ENCODE peak calls at places on chromosomes 13 and 19, in five cellular contexts. L is HS-5, X is T-helper 1 cell, V is NCI-H1105 treated with DMSO at 0.1 percent for 48 hours, C is T-helper 17 cell. B is an unnamed sample.

GRCh38 chr19:53088091-53088490 is 15.1 kb downstream of the ZNF160 start:
- DNase-seq in L (no peak), X (no peak), V (no peak), C (no peak), B (no peak)

GRCh38 chr13:32838985-32839384 is 177.2 kb upstream of the KL start:
- DNase-seq in L (no peak), X (no peak), V (peak; percentile 14), C (no peak), B (no peak)

GRCh38 chr19:4374451-4375163 is 25.7 kb downstream of the SH3GL1 start:
- DNase-seq in L (peak; percentile 79), X (no peak), V (no peak), C (no peak), B (no peak)

GRCh38 chr19:19642506-19643157 is 825 bp downstream of the GMIP start:
- DNase-seq in L (no peak), X (no peak), V (peak; percentile 17), C (no peak), B (no peak)

GRCh38 chr19:14394167-14394566 is 12.9 kb downstream of the ADGRE5 start:
- DNase-seq in L (no peak), X (no peak), V (no peak), C (no peak), B (no peak)

GRCh38 chr13:110499621-110500281 is 61.8 kb downstream of the RAB20 start:
- DNase-seq in L (peak; percentile 26), X (no peak), V (peak; percentile 98), C (no peak), B (no peak)

GRCh38 chr13:104586010-104586746 is 1520.0 kb upstream of the SLC10A2 start:
- DNase-seq in L (no peak), X (no peak), V (peak; percentile 29), C (no peak), B (peak; percentile 63)

GRCh38 chr13:91346848-91347211 is 657 bp upstream of the MIR17HG start:
- DNase-seq in L (no peak), X (peak; percentile 17), V (no peak), C (peak; percentile 20), B (no peak)

GRCh38 chr19:17340302-17340870 is 3.0 kb downstream of the GTPBP3 start:
- DNase-seq in L (no peak), X (no peak), V (no peak), C (no peak), B (no peak)

GRCh38 chr13:77860621-77861020 is 58.0 kb downstream of the EDNRB start:
- DNase-seq in L (no peak), X (no peak), V (no peak), C (no peak), B (no peak)

GRCh38 chr13:20441879-20442278 is 83.8 kb downstream of the CRYL1 start:
- DNase-seq in L (no peak), X (no peak), V (no peak), C (no peak), B (no peak)

GRCh38 chr13:50910483-50910805 is 853 bp downstream of the RNASEH2B start:
- DNase-seq in L (no peak), X (no peak), V (peak; percentile 29), C (no peak), B (no peak)

GRCh38 chr19:13053238-13053637 is 49.4 kb downstream of the LYL1 start:
- DNase-seq in L (no peak), X (no peak), V (no peak), C (no peak), B (no peak)

GRCh38 chr19:51714848-51715247 is 8.9 kb downstream of the HAS1 start:
- DNase-seq in L (no peak), X (no peak), V (no peak), C (no peak), B (no peak)

GRCh38 chr19:2475018-2475701 is 767 bp upstream of the GADD45B start:
- DNase-seq in L (no peak), X (peak; percentile 34), V (no peak), C (peak; percentile 45), B (no peak)

GRCh38 chr13:48930933-48931332 is 44.8 kb upstream of the FNDC3A start:
- DNase-seq in L (no peak), X (no peak), V (no peak), C (no peak), B (no peak)

GRCh38 chr13:51818771-51819511 is 15.0 kb upstream of the DHRS12 start:
- DNase-seq in L (no peak), X (no peak), V (no peak), C (peak; percentile 50), B (no peak)

GRCh38 chr19:33954686-33955085 is 158.0 kb downstream of the KCTD15 start:
- DNase-seq in L (no peak), X (no peak), V (no peak), C (no peak), B (no peak)